ENCODE peak calls at places on chromosomes 13 and 19, in four cellular contexts. I is activated CD4-positive, alpha-beta T cell treated with anti-CD3 and anti-CD28 coated beads for 4 hours; T is pons; O is EH. Q is an unnamed sample.

GRCh38 chr19:3064011-3064330 is 1.7 kb upstream of the TLE5 start:
- DNase-seq in I (no peak), T (no peak), O (no peak), Q (no peak)

GRCh38 chr13:100630564-100630963 is 42.0 kb upstream of the GGACT start:
- DNase-seq in I (no peak), T (peak), O (no peak), Q (peak)

GRCh38 chr19:4066176-4066606 is 508 bp downstream of the ZBTB7A start:
- DNase-seq in I (peak), T (no peak), O (no peak), Q (no peak)

GRCh38 chr13:91398413-91399188 is at the start of gene GPC5:
- DNase-seq in I (peak), T (peak), O (peak), Q (peak)

GRCh38 chr13:80436571-80437169 is 95.7 kb upstream of the SPRY2 start:
- DNase-seq in I (no peak), T (no peak), O (peak), Q (no peak)

GRCh38 chr13:50589139-50589538 is 254.4 kb downstream of the DLEU7 start:
- DNase-seq in I (no peak), T (no peak), O (peak), Q (peak)

GRCh38 chr13:44191504-44192171 is 182.0 kb upstream of the SERP2 start:
- DNase-seq in I (peak), T (peak), O (peak), Q (peak)

GRCh38 chr13:71869274-71869673 is 2.3 kb upstream of the DACH1 start:
- DNase-seq in I (no peak), T (no peak), O (no peak), Q (no peak)

GRCh38 chr13:30338952-30339351 is 31.6 kb upstream of the KATNAL1 start:
- DNase-seq in I (no peak), T (no peak), O (no peak), Q (no peak)

GRCh38 chr13:33994198-33994597 is 176.2 kb downstream of the RFC3 start:
- DNase-seq in I (no peak), T (no peak), O (no peak), Q (no peak)

GRCh38 chr19:15358918-15359317 is 20.7 kb downstream of the AKAP8 start:
- DNase-seq in I (no peak), T (no peak), O (peak), Q (no peak)

GRCh38 chr13:72953391-72953960 is 105.3 kb upstream of the KLF5 start:
- DNase-seq in I (no peak), T (no peak), O (no peak), Q (no peak)

GRCh38 chr13:83752141-83752540 is 130.1 kb downstream of the SLITRK1 start:
- DNase-seq in I (no peak), T (no peak), O (peak), Q (no peak)

GRCh38 chr13:109821038-109821545 is 34.7 kb upstream of the IRS2 start:
- DNase-seq in I (no peak), T (no peak), O (no peak), Q (no peak)

GRCh38 chr13:32823597-32823996 is 192.6 kb upstream of the KL start:
- DNase-seq in I (no peak), T (no peak), O (no peak), Q (no peak)

GRCh38 chr13:50616101-50616500 is 227.4 kb downstream of the DLEU7 start:
- DNase-seq in I (no peak), T (no peak), O (peak), Q (no peak)

GRCh38 chr19:49475191-49475932 is 1.3 kb downstream of the FLT3LG start:
- DNase-seq in I (no peak), T (no peak), O (no peak), Q (no peak)

GRCh38 chr19:45103625-45104319 is 10.8 kb downstream of the PPP1R37 start:
- DNase-seq in I (no peak), T (no peak), O (no peak), Q (peak)

GRCh38 chr13:45468676-45469075 is 3.9 kb downstream of the COG3 start:
- DNase-seq in I (no peak), T (no peak), O (no peak), Q (no peak)

GRCh38 chr13:50389726-50390125 is 374.5 kb downstream of the KCNRG start:
- DNase-seq in I (no peak), T (no peak), O (no peak), Q (peak)

GRCh38 chr13:50805805-50806204 is 37.7 kb downstream of the DLEU7 start:
- DNase-seq in I (no peak), T (no peak), O (peak), Q (no peak)

GRCh38 chr19:10217085-10217484 is 14.0 kb downstream of the S1PR2 start:
- DNase-seq in I (no peak), T (no peak), O (no peak), Q (no peak)

GRCh38 chr19:55209430-55210119 is at the start of gene PTPRH:
- DNase-seq in I (no peak), T (no peak), O (no peak), Q (no peak)

GRCh38 chr13:109333893-109334651 is 452.3 kb downstream of the IRS2 start:
- DNase-seq in I (no peak), T (no peak), O (no peak), Q (no peak)

GRCh38 chr19:4524808-4525562 is 6.7 kb upstream of the PLIN4 start:
- DNase-seq in I (peak), T (peak), O (peak), Q (peak)

GRCh38 chr13:38636756-38637155 is 50.1 kb upstream of the FREM2 start:
- DNase-seq in I (no peak), T (no peak), O (no peak), Q (no peak)

GRCh38 chr13:109787135-109787954 is 962 bp upstream of the IRS2 start:
- DNase-seq in I (peak), T (peak), O (peak), Q (peak)

GRCh38 chr19:9848761-9849160 is 13.6 kb downstream of the PIN1 start:
- DNase-seq in I (no peak), T (no peak), O (no peak), Q (peak)